ENCODE peak calls at places on chromosomes 16 and 17, in ten cellular contexts. Y is transverse colon, H is NB4, U is body of pancreas, N is H54, B is breast epithelium, V is Peyer's patch, A is A549, M is heart left ventricle, O is IMR-90. P is an unnamed sample.

GRCh38 chr17:52681486-52681885 is 523.0 kb upstream of the CA10 start:
- DNase-seq in M (no peak), H (no peak), Y (no peak), V (no peak), U (no peak), O (no peak), N (no peak), B (no peak), A (no peak), P (no peak)

GRCh38 chr17:10295728-10296343 is 77.0 kb downstream of the MYH13 start:
- DNase-seq in N (peak; percentile 49), U (no peak), H (peak; percentile 77), Y (peak; percentile 29), V (no peak), O (peak; percentile 33), A (peak; percentile 69), M (no peak), B (no peak), P (peak; percentile 51)

GRCh38 chr17:44967907-44968224 is 237 bp downstream of the C1QL1 start:
- DNase-seq in O (no peak), M (no peak), Y (no peak), U (no peak), H (no peak), A (no peak), B (no peak), N (no peak), V (no peak), P (no peak)

GRCh38 chr17:6669479-6670212 is 18.1 kb downstream of the C17orf100 start:
- DNase-seq in A (no peak), M (no peak), N (no peak), H (no peak), Y (no peak), V (no peak), U (no peak), B (no peak), O (no peak), P (no peak)

GRCh38 chr16:4410335-4411075 is 5.9 kb downstream of the CORO7 start:
- DNase-seq in M (no peak), B (peak; percentile 67), H (no peak), U (peak; percentile 60), N (no peak), Y (peak; percentile 57), O (peak; percentile 98), V (no peak), A (no peak), P (no peak)

GRCh38 chr16:83068686-83069085 is 441.9 kb downstream of the CDH13 start:
- DNase-seq in V (no peak), A (no peak), B (no peak), Y (no peak), O (peak; percentile 46), M (no peak), N (no peak), U (no peak), H (no peak), P (no peak)

GRCh38 chr17:56870163-56870651 is 36.3 kb downstream of the DGKE start:
- DNase-seq in V (no peak), N (no peak), M (no peak), U (no peak), O (peak; percentile 18), B (no peak), A (no peak), H (no peak), Y (no peak), P (no peak)

GRCh38 chr17:39001703-39002637 is 34.8 kb upstream of the FBXO47 start:
- DNase-seq in Y (peak; percentile 52), A (no peak), U (peak; percentile 51), V (no peak), H (peak; percentile 82), B (peak; percentile 73), M (peak; percentile 90), N (peak; percentile 26), O (peak; percentile 13), P (peak; percentile 33)

GRCh38 chr16:80602894-80603293 is 62.1 kb downstream of the DYNLRB2 start:
- DNase-seq in U (no peak), M (no peak), B (no peak), H (no peak), A (no peak), N (no peak), Y (no peak), O (peak; percentile 6), V (no peak), P (no peak)

GRCh38 chr16:67649494-67649931 is 4.6 kb downstream of the CARMIL2 start:
- DNase-seq in U (no peak), H (no peak), M (no peak), V (peak; percentile 58), N (no peak), Y (no peak), O (no peak), A (no peak), B (no peak), P (no peak)

GRCh38 chr16:49608801-49609200 is 235.2 kb downstream of the C16orf78 start:
- DNase-seq in H (peak; percentile 51), A (no peak), N (no peak), O (peak; percentile 61), U (no peak), B (no peak), M (no peak), Y (no peak), V (no peak), P (peak; percentile 37)

DNA sequence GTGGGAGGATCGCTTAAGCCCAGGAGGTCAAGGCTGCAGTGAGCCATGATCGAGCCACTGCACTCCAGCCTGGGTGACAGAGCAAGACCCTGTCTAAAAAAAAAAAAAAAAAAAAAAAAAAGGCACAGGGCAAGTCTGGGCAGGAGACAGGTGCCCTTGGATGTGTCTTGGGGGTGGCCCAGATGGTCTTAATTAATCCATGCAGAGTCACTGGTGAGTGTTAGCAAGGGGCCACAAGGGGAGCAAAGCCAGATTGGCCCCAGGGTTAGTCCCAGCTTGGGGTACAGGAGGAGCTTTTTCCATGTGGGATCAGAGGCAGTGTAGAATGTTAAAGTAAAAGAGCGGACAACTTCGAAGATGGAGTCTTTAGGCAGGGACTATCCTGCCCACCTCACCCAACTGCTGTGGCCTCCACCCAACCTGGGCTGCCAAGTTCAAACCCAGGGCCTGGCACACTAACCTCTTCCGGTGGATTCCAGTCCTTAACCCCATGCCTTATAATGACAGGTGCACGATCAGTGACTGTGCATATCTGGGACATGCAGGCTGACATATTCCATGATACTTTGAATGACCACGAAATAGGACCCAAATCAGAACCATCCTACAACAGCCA is 32.2 kb upstream of the MFSD6L start:
- DNase-seq in U (no peak), A (no peak), N (no peak), O (no peak), Y (no peak), B (no peak), M (no peak), H (no peak), V (no peak), P (no peak)
- TF ChIP-seq POLR2A in U (no peak), A (no peak), N (no peak), O (no peak), Y (no peak), B (no peak), M (no peak), H (no peak), V (no peak), P (no peak)

GRCh38 chr17:8044819-8045810 is 6.3 kb downstream of the ALOX15B start:
- DNase-seq in V (no peak), H (no peak), U (no peak), B (no peak), A (no peak), M (no peak), Y (no peak), N (no peak), O (no peak), P (no peak)

GRCh38 chr17:8041980-8042379 is 3.1 kb downstream of the ALOX15B start:
- DNase-seq in V (no peak), N (no peak), Y (no peak), H (no peak), U (no peak), M (no peak), B (no peak), A (no peak), O (no peak), P (no peak)

GRCh38 chr17:8041249-8041928 is 2.5 kb downstream of the ALOX15B start:
- DNase-seq in V (no peak), Y (peak; percentile 56), U (no peak), M (no peak), O (peak; percentile 73), N (peak; percentile 49), H (peak; percentile 85), A (peak; percentile 81), B (peak; percentile 60), P (peak; percentile 53)

GRCh38 chr17:8038954-8039610 is at the start of gene ALOX15B:
- DNase-seq in Y (peak; percentile 86), N (no peak), V (no peak), H (no peak), B (no peak), M (no peak), U (no peak), O (no peak), A (no peak), P (no peak)

GRCh38 chr17:8039611-8040168 is 831 bp downstream of the ALOX15B start:
- DNase-seq in U (no peak), Y (no peak), O (no peak), M (no peak), B (no peak), N (no peak), A (no peak), V (no peak), H (no peak), P (no peak)
- TF ChIP-seq POLR2A in U (no peak), Y (no peak), O (no peak), M (no peak), B (no peak), N (no peak), A (no peak), V (no peak), H (no peak), P (no peak)

DNA sequence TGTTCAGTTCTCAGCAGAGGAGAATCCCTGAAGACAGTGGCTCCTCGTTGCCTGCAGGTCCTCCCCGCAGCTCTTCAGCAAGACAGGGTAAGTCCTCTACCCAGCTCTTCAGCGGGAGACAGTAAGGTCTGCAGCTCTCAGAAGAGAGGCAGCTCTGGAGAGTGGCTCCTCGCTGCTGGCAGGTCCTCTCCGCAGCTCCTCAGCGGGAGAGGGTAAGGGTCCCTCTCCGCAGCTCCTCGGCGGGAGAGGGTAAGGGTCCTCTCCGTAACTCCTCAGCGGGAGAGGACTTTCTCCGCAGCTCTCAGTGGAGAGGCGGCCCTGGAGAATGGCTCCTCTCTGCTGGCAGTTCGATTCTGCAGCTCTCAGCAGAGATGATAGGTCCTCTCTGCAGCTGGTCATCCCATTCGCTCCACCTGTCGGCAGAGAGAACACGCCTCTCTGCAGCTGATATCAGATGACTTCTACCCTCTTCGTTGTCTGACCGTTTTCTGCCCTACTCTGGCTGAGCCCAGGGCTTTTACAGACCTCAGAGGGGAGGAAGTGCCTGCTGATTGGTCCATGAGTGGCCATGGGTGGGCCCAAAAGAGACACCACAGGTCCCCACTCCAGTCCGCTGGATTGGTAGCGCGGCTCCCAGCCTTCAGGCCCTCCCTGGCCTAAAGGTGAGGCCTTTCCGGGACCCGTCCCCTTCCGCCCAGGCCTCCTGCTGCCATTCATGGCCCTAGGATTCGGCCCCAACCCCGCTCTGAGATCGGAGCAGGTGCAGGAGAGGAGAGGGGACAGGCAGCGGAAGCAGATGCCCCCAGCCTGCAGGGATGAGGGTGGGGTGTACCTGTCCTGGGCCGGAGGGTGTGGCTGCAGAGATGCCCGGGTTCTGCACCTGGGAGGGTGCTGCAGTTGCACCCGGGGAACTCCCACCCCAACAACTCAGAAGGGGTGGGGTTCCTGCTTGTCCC is 11.9 kb upstream of the SHCBP1 start:
- DNase-seq in Y (no peak), U (no peak), B (no peak), H (no peak), M (no peak), N (no peak), V (no peak), O (no peak), A (no peak), P (no peak)
- TF ChIP-seq POLR2A in Y (no peak), U (no peak), B (no peak), H (no peak), M (no peak), N (no peak), V (no peak), O (no peak), A (no peak), P (no peak)

GRCh38 chr16:69839240-69839688 is 77.1 kb downstream of the WWP2 start:
- DNase-seq in M (no peak), U (peak; percentile 56), N (no peak), O (no peak), B (no peak), V (peak; percentile 52), A (no peak), H (no peak), Y (peak; percentile 57), P (no peak)
- TF ChIP-seq POLR2A in M (no peak), U (no peak), N (no peak), O (no peak), B (no peak), V (no peak), A (no peak), H (no peak), Y (peak; percentile 51), P (no peak)